ENCODE peak calls at places on chromosomes 12 and 14, in nine cellular contexts. R is lower leg skin; I is COR-L47; N is choroid plexus epithelial cell; D is activated T-helper 1 cell treated with Interleukin-2 at 50 U/mL for 16 hours; E is ecto neural progenitor cell; B is activated CD4-positive, alpha-beta T cell treated with anti-CD3 and anti-CD28 coated beads, Interleukin-2, amount 10 ng/mL, durations not matched to agents 7 days and 5 days; H is astrocyte; M is Kasumi-1. K is an unnamed sample.

GRCh38 chr14:62066304-62066703 is 304.1 kb downstream of the SNAPC1 start:
- DNase-seq in H (no peak), R (no peak), E (no peak), M (no peak), N (no peak), B (no peak), I (no peak), D (no peak), K (no peak)

GRCh38 chr12:3303410-3304136 is 187.4 kb upstream of the PRMT8 start:
- DNase-seq in R (no peak), D (no peak), M (no peak), H (no peak), E (no peak), N (peak; percentile 22), I (no peak), B (no peak), K (no peak)

GRCh38 chr14:70642313-70643235 is 858 bp downstream of the TTC9 start:
- DNase-seq in R (no peak), D (no peak), H (no peak), B (peak; percentile 39), N (no peak), M (no peak), E (peak; percentile 62), I (no peak), K (no peak)

GRCh38 chr14:104863131-104863862 is 1.8 kb upstream of the CEP170B start:
- DNase-seq in B (no peak), E (no peak), D (no peak), R (no peak), M (no peak), I (no peak), H (no peak), N (no peak), K (no peak)

GRCh38 chr12:96743606-96744005 is 163.5 kb upstream of the NEDD1 start:
- DNase-seq in B (no peak), R (no peak), M (no peak), E (no peak), D (no peak), H (peak; percentile 60), N (peak; percentile 24), I (no peak), K (no peak)

GRCh38 chr14:24132061-24132685 is 1.7 kb downstream of the FITM1 start:
- DNase-seq in M (no peak), R (no peak), N (no peak), B (no peak), E (no peak), D (no peak), I (peak; percentile 85), H (no peak), K (no peak)

GRCh38 chr12:122984612-122985358 is 4.3 kb downstream of the ARL6IP4 start:
- DNase-seq in M (no peak), E (no peak), R (no peak), I (no peak), B (no peak), D (no peak), N (no peak), H (no peak), K (peak; percentile 24)

GRCh38 chr14:102056694-102057442 is 30.0 kb downstream of the HSP90AA1 start:
- DNase-seq in D (no peak), R (no peak), E (no peak), B (no peak), M (no peak), H (no peak), I (no peak), N (no peak), K (no peak)

GRCh38 chr14:67529947-67530935 is 2.8 kb upstream of the PLEKHH1 start:
- DNase-seq in I (no peak), R (no peak), M (no peak), E (no peak), B (no peak), D (no peak), N (no peak), H (no peak), K (no peak)

GRCh38 chr12:27781680-27782079 is 1.6 kb upstream of the MANSC4 start:
- DNase-seq in M (no peak), D (no peak), E (no peak), H (no peak), R (no peak), N (peak; percentile 49), I (no peak), B (no peak), K (peak; percentile 65)

GRCh38 chr12:7075931-7076330 is 15.4 kb downstream of the C1S start:
- DNase-seq in R (peak; percentile 50), N (peak; percentile 53), I (no peak), D (no peak), M (no peak), E (no peak), B (no peak), H (no peak), K (peak; percentile 91)

GRCh38 chr12:2457215-2458112 is 337.3 kb upstream of the FKBP4 start:
- DNase-seq in H (no peak), N (peak; percentile 26), R (no peak), E (no peak), B (no peak), I (no peak), M (no peak), D (no peak), K (no peak)

GRCh38 chr12:85782711-85783110 is 53.5 kb downstream of the RASSF9 start:
- DNase-seq in N (no peak), D (no peak), H (no peak), M (no peak), B (no peak), I (no peak), R (no peak), E (no peak), K (no peak)

GRCh38 chr14:63891148-63891964 is 38.6 kb downstream of the SYNE2 start:
- DNase-seq in R (no peak), E (no peak), N (peak; percentile 25), I (no peak), M (no peak), D (no peak), B (no peak), H (no peak), K (peak; percentile 73)

GRCh38 chr14:65723348-65723747 is 310.8 kb downstream of the FUT8 start:
- DNase-seq in H (no peak), B (no peak), D (no peak), N (no peak), R (no peak), M (no peak), I (no peak), E (no peak), K (no peak)

GRCh38 chr14:50800032-50800431 is 30.9 kb downstream of the NIN start:
- DNase-seq in E (no peak), D (no peak), H (peak; percentile 22), N (no peak), I (no peak), B (no peak), R (no peak), M (no peak), K (peak; percentile 76)

GRCh38 chr14:98204139-98204538 is 1067.9 kb downstream of the BCL11B start:
- DNase-seq in B (no peak), N (no peak), D (no peak), I (no peak), R (no peak), H (no peak), M (no peak), E (no peak), K (no peak)

GRCh38 chr12:68963456-68963859 is 30.5 kb upstream of the CPM start:
- DNase-seq in B (no peak), E (no peak), M (peak; percentile 56), N (no peak), D (no peak), I (no peak), H (no peak), R (no peak), K (no peak)

GRCh38 chr12:59010948-59011347 is 90.6 kb upstream of the LRIG3 start:
- DNase-seq in R (no peak), I (no peak), M (no peak), D (no peak), N (no peak), B (no peak), E (no peak), H (no peak), K (no peak)

GRCh38 chr14:103121846-103122577 is 1.2 kb upstream of the TNFAIP2 start:
- DNase-seq in I (peak; percentile 100), N (peak; percentile 26), B (no peak), E (peak; percentile 66), R (peak; percentile 97), D (no peak), M (peak; percentile 50), H (peak; percentile 66), K (peak; percentile 68)

GRCh38 chr12:102182635-102183034 is 15.0 kb downstream of the PMCH start:
- DNase-seq in N (no peak), H (no peak), R (no peak), M (no peak), E (no peak), B (no peak), D (no peak), I (no peak), K (no peak)

GRCh38 chr12:130222519-130223255 is 60.4 kb downstream of the FZD10 start:
- DNase-seq in I (no peak), E (peak; percentile 56), R (no peak), B (no peak), N (no peak), M (no peak), D (no peak), H (no peak), K (no peak)

GRCh38 chr12:86543716-86544115 is 287.5 kb upstream of the MGAT4C start:
- DNase-seq in H (no peak), I (no peak), B (no peak), M (no peak), N (no peak), D (no peak), E (no peak), R (no peak), K (no peak)

GRCh38 chr12:103801709-103802585 is 39.1 kb downstream of the NT5DC3 start:
- DNase-seq in E (no peak), B (no peak), I (no peak), R (no peak), H (peak; percentile 93), N (peak; percentile 27), M (no peak), D (no peak), K (no peak)

GRCh38 chr12:118332511-118332910 is 40.2 kb downstream of the TAOK3 start:
- DNase-seq in H (peak; percentile 22), M (peak; percentile 67), I (no peak), B (no peak), E (no peak), N (peak; percentile 47), D (no peak), R (no peak), K (peak; percentile 86)

GRCh38 chr12:25495336-25496097 is 57.6 kb downstream of the LMNTD1 start:
- DNase-seq in D (no peak), H (peak; percentile 92), M (no peak), I (no peak), B (no peak), N (peak; percentile 90), R (no peak), E (no peak), K (peak; percentile 64)

GRCh38 chr12:113515082-113515856 is 43.6 kb upstream of the LHX5 start:
- DNase-seq in H (no peak), B (no peak), I (no peak), E (peak; percentile 76), D (no peak), R (no peak), N (no peak), M (no peak), K (no peak)

GRCh38 chr12:852864-853263 is 96.6 kb downstream of the RAD52 start:
- DNase-seq in E (no peak), R (no peak), I (no peak), H (no peak), N (no peak), M (no peak), D (no peak), B (no peak), K (no peak)

GRCh38 chr14:99475179-99475578 is 5.5 kb downstream of the SETD3 start:
- DNase-seq in M (no peak), E (no peak), D (no peak), H (no peak), N (peak; percentile 51), R (no peak), B (no peak), I (no peak), K (peak; percentile 32)

GRCh38 chr12:100141666-100141997 is 1.0 kb downstream of the BLTP3B start:
- DNase-seq in R (no peak), B (peak; percentile 42), H (peak; percentile 90), M (peak; percentile 46), I (no peak), D (no peak), N (peak; percentile 92), E (no peak), K (peak; percentile 87)

K was measured in fibroblast of villous mesenchyme.